ENCODE peak calls at places on chromosomes 13 and 19, in ten cellular contexts. U is stimulated activated CD8-positive, alpha-beta memory T cell treated with anti-CD3 and anti-CD28 coated beads, Interleukin-2, amount 100 ng/mL, for 1 hour; V is neural crest cell; A is HEK293T; O is left cardiac atrium; Y is brain microvascular endothelial cell; H is adipocyte; B is HFFc6; F is T follicular helper cell; W is NCI-H2171 treated with DMSO at 0.1 percent for 48 hours. E is an unnamed sample.

GRCh38 chr13:73107970-73108369 is 49.2 kb downstream of the KLF5 start:
- DNase-seq in U (no peak), V (no peak), A (no peak), O (no peak), Y (no peak), H (no peak), B (no peak), F (no peak), W (no peak), E (no peak)

GRCh38 chr13:53189162-53189561 is 160.5 kb downstream of the OLFM4 start:
- DNase-seq in U (no peak), V (no peak), A (no peak), O (no peak), Y (no peak), H (peak), B (no peak), F (no peak), W (peak), E (no peak)

GRCh38 chr13:110890279-110891150 is 24.4 kb downstream of the ANKRD10 start:
- DNase-seq in U (no peak), V (no peak), A (no peak), O (no peak), Y (no peak), H (no peak), B (no peak), F (no peak), W (no peak), E (no peak)

GRCh38 chr19:1675633-1676350 is 23.4 kb upstream of the TCF3 start:
- DNase-seq in U (no peak), V (no peak), A (no peak), O (no peak), Y (no peak), H (peak), B (no peak), F (no peak), W (no peak), E (no peak)

GRCh38 chr13:112079696-112080095 is 12.7 kb downstream of the SOX1 start:
- DNase-seq in U (no peak), V (no peak), A (no peak), O (no peak), Y (peak), H (no peak), B (no peak), F (no peak), W (no peak), E (no peak)

GRCh38 chr19:35557539-35558399 is 5.7 kb downstream of the ATP4A start:
- DNase-seq in U (no peak), V (peak), A (peak), O (peak), Y (peak), H (peak), B (no peak), F (peak), W (peak), E (no peak)

GRCh38 chr19:10431943-10432735 is 11.8 kb downstream of the PDE4A start:
- DNase-seq in U (no peak), V (no peak), A (no peak), O (peak), Y (no peak), H (peak), B (no peak), F (peak), W (peak), E (no peak)

GRCh38 chr13:49400755-49401659 is 42.9 kb downstream of the CAB39L start:
- DNase-seq in U (no peak), V (no peak), A (no peak), O (no peak), Y (peak), H (peak), B (no peak), F (no peak), W (no peak), E (peak)

GRCh38 chr13:92122454-92122853 is 724.0 kb downstream of the GPC5 start:
- DNase-seq in U (no peak), V (no peak), A (no peak), O (no peak), Y (no peak), H (no peak), B (no peak), F (no peak), W (no peak), E (no peak)

GRCh38 chr13:25923217-25924085 is 128.4 kb downstream of the SHISA2 start:
- DNase-seq in U (no peak), V (no peak), A (no peak), O (no peak), Y (no peak), H (peak), B (no peak), F (no peak), W (no peak), E (no peak)

GRCh38 chr13:24997367-24997967 is 98.5 kb upstream of the PABPC3 start:
- DNase-seq in U (no peak), V (peak), A (peak), O (no peak), Y (peak), H (peak), B (peak), F (no peak), W (peak), E (peak)

GRCh38 chr13:114241918-114242317 is 7.2 kb downstream of the CDC16 start:
- DNase-seq in U (no peak), V (no peak), A (no peak), O (no peak), Y (no peak), H (no peak), B (no peak), F (no peak), W (no peak), E (no peak)

GRCh38 chr13:110520431-110521295 is 40.9 kb downstream of the RAB20 start:
- DNase-seq in U (no peak), V (no peak), A (no peak), O (peak), Y (peak), H (no peak), B (no peak), F (no peak), W (no peak), E (no peak)

GRCh38 chr13:25978961-25979360 is 72.9 kb downstream of the SHISA2 start:
- DNase-seq in U (no peak), V (no peak), A (no peak), O (no peak), Y (no peak), H (no peak), B (no peak), F (no peak), W (no peak), E (no peak)

GRCh38 chr13:114027046-114027760 is 53.3 kb upstream of the C13orf46 start:
- DNase-seq in U (no peak), V (no peak), A (no peak), O (peak), Y (no peak), H (peak), B (no peak), F (no peak), W (no peak), E (no peak)

GRCh38 chr13:25151626-25152025 is 20.5 kb downstream of the AMER2 start:
- DNase-seq in U (no peak), V (no peak), A (no peak), O (no peak), Y (no peak), H (no peak), B (no peak), F (no peak), W (no peak), E (no peak)

GRCh38 chr19:4559569-4559968 is at the start of gene SEMA6B:
- DNase-seq in U (no peak), V (no peak), A (no peak), O (peak), Y (peak), H (no peak), B (no peak), F (no peak), W (no peak), E (no peak)

GRCh38 chr13:100611678-100612492 is 23.3 kb upstream of the GGACT start:
- DNase-seq in U (no peak), V (no peak), A (no peak), O (no peak), Y (no peak), H (no peak), B (no peak), F (no peak), W (no peak), E (no peak)

GRCh38 chr13:109755997-109756396 is 30.4 kb downstream of the IRS2 start:
- DNase-seq in U (no peak), V (no peak), A (no peak), O (no peak), Y (no peak), H (no peak), B (no peak), F (no peak), W (no peak), E (no peak)

GRCh38 chr19:57769345-57770131 is at the start of gene ZNF586:
- DNase-seq in U (peak), V (peak), A (peak), O (peak), Y (peak), H (peak), B (peak), F (peak), W (peak), E (peak)

GRCh38 chr19:2694196-2694595 is 8.3 kb downstream of the GNG7 start:
- DNase-seq in U (no peak), V (no peak), A (no peak), O (no peak), Y (no peak), H (no peak), B (no peak), F (no peak), W (no peak), E (no peak)

GRCh38 chr19:51706885-51707284 is 13.8 kb downstream of the SPACA6 start:
- DNase-seq in U (no peak), V (no peak), A (no peak), O (no peak), Y (no peak), H (no peak), B (no peak), F (no peak), W (no peak), E (no peak)

GRCh38 chr13:45086484-45086883 is 33.8 kb upstream of the GTF2F2 start:
- DNase-seq in U (no peak), V (no peak), A (no peak), O (no peak), Y (no peak), H (no peak), B (peak), F (no peak), W (no peak), E (peak)

GRCh38 chr13:50589139-50589538 is 254.4 kb downstream of the DLEU7 start:
- DNase-seq in U (no peak), V (no peak), A (no peak), O (no peak), Y (peak), H (peak), B (peak), F (no peak), W (no peak), E (peak)

GRCh38 chr13:89763011-89763410 is 1584.5 kb upstream of the MIR17HG start:
- DNase-seq in U (no peak), V (no peak), A (no peak), O (no peak), Y (no peak), H (no peak), B (no peak), F (no peak), W (no peak), E (no peak)

E was measured in HFF-Myc.